ENCODE peak calls at places on chromosomes 5 and 9, in eight cellular contexts. Q is M059J; A is stimulated activated naive CD4-positive, alpha-beta T cell treated with Interleukin-2 at 50 U/mL for 16 hours; T is activated CD8-positive, alpha-beta memory T cell treated with anti-CD3 and anti-CD28 coated beads, Interleukin-2, amount 50 U/mL, for 48 hours; G is activated CD4-positive, alpha-beta T cell treated with anti-CD3 and anti-CD28 coated beads, Interleukin-2, amount 10 ng/mL, durations not matched to agents 7 days and 5 days; Y is fibroblast of lung; N is CD4-positive, alpha-beta memory T cell; L is hippocampal formation. W is an unnamed sample.

GRCh38 chr9:138070815-138071214 is 193.2 kb downstream of the CACNA1B start:
- DNase-seq in L (no peak), Q (no peak), G (no peak), T (peak), N (no peak), A (no peak), Y (no peak), W (peak)

GRCh38 chr5:43773032-43773830 is 170.3 kb downstream of the NNT start:
- DNase-seq in N (no peak), G (no peak), T (no peak), L (no peak), Q (peak), Y (peak), A (no peak), W (no peak)

GRCh38 chr5:163408311-163408923 is 29.0 kb upstream of the CCNG1 start:
- DNase-seq in L (peak), G (peak), A (peak), Y (peak), N (peak), T (peak), Q (peak), W (peak)

GRCh38 chr5:108753331-108753730 is 5.6 kb downstream of the FER start:
- DNase-seq in N (no peak), T (no peak), L (no peak), G (no peak), Y (peak), Q (peak), A (no peak), W (no peak)

GRCh38 chr5:472076-472655 is 29.2 kb downstream of the EXOC3 start:
- DNase-seq in Q (no peak), L (no peak), Y (peak), T (no peak), N (no peak), A (no peak), G (no peak), W (no peak)

GRCh38 chr5:36739751-36740221 is 133.4 kb downstream of the SLC1A3 start:
- DNase-seq in N (peak), L (peak), T (peak), Y (peak), A (peak), G (peak), Q (peak), W (peak)

GRCh38 chr5:95963650-95964410 is 2.2 kb upstream of the ELL2 start:
- DNase-seq in A (peak), N (no peak), T (no peak), G (no peak), Y (peak), Q (no peak), L (no peak), W (no peak)

GRCh38 chr9:2876726-2877125 is 32.8 kb upstream of the PUM3 start:
- DNase-seq in Q (no peak), A (no peak), T (no peak), Y (no peak), N (no peak), G (no peak), L (no peak), W (no peak)

GRCh38 chr9:116152941-116153764 is 438 bp upstream of the PAPPA start:
- DNase-seq in A (no peak), L (no peak), T (no peak), Y (peak), Q (peak), G (no peak), N (no peak), W (no peak)

GRCh38 chr9:101458955-101459631 is 23.5 kb upstream of the ALDOB start:
- DNase-seq in Q (peak), T (no peak), G (peak), N (peak), Y (peak), A (no peak), L (no peak), W (peak)

GRCh38 chr5:113061851-113062631 is 85.4 kb downstream of the DCP2 start:
- DNase-seq in G (no peak), Q (peak), Y (peak), T (no peak), L (no peak), N (no peak), A (no peak), W (no peak)

GRCh38 chr5:133408322-133408721 is 204.0 kb downstream of the FSTL4 start:
- DNase-seq in Y (no peak), T (no peak), A (no peak), L (no peak), N (no peak), Q (no peak), G (no peak), W (no peak)

GRCh38 chr9:115340314-115340713 is 222.4 kb upstream of the TNC start:
- DNase-seq in G (no peak), L (no peak), N (no peak), A (no peak), Q (no peak), Y (no peak), T (no peak), W (no peak)

GRCh38 chr5:112934366-112934693 is 12.3 kb upstream of the REEP5 start:
- DNase-seq in N (no peak), L (no peak), Q (no peak), G (no peak), A (no peak), T (no peak), Y (no peak), W (no peak)

GRCh38 chr9:129323999-129324553 is 146.0 kb upstream of the IER5L start:
- DNase-seq in Y (no peak), Q (no peak), L (no peak), A (no peak), N (no peak), T (no peak), G (no peak), W (no peak)

GRCh38 chr5:90055831-90056328 is 353.7 kb downstream of the CETN3 start:
- DNase-seq in Y (peak), L (no peak), G (no peak), Q (peak), T (no peak), A (no peak), N (no peak), W (no peak)

GRCh38 chr5:172904643-172905345 is 54.4 kb upstream of the RPL26L1 start:
- DNase-seq in G (no peak), L (no peak), T (no peak), Y (peak), N (no peak), A (no peak), Q (peak), W (peak)

GRCh38 chr9:131234799-131235479 is 41.4 kb downstream of the FAM78A start:
- DNase-seq in T (no peak), Y (no peak), Q (no peak), L (no peak), G (no peak), N (no peak), A (no peak), W (no peak)

GRCh38 chr9:136544549-136545064 is 1.2 kb downstream of the NOTCH1 start:
- DNase-seq in T (peak), A (peak), G (peak), Q (no peak), Y (no peak), N (peak), L (peak), W (peak)

GRCh38 chr9:115000217-115000639 is 69.8 kb upstream of the TNFSF8 start:
- DNase-seq in N (no peak), Q (peak), A (peak), L (no peak), G (no peak), T (no peak), Y (no peak), W (no peak)

GRCh38 chr5:67094476-67095300 is 101.9 kb downstream of the CD180 start:
- DNase-seq in N (no peak), T (no peak), L (no peak), Y (peak), Q (peak), A (no peak), G (no peak), W (no peak)

GRCh38 chr9:114470581-114470980 is 34.7 kb downstream of the WHRN start:
- DNase-seq in A (no peak), N (no peak), G (no peak), T (peak), Y (no peak), Q (no peak), L (no peak), W (no peak)

GRCh38 chr5:73820321-73820720 is 194.3 kb downstream of the ARHGEF28 start:
- DNase-seq in L (no peak), N (no peak), G (no peak), T (no peak), A (no peak), Q (no peak), Y (no peak), W (no peak)

GRCh38 chr5:68215888-68216736 is 556 bp downstream of the PIK3R1 start:
- DNase-seq in A (peak), Y (peak), N (peak), T (peak), L (peak), G (peak), Q (peak), W (peak)

GRCh38 chr5:66527478-66527877 is 68.7 kb upstream of the MAST4 start:
- DNase-seq in Q (no peak), G (no peak), L (no peak), T (no peak), Y (no peak), A (no peak), N (no peak), W (no peak)

GRCh38 chr9:108156270-108156998 is 666.9 kb upstream of the KLF4 start:
- DNase-seq in N (no peak), Q (peak), T (no peak), G (no peak), A (no peak), L (no peak), Y (peak), W (no peak)